ENCODE peak calls at places on chromosome 9, in seven cellular contexts. L is epithelial cell of esophagus, N is MCF 10A, X is PC-3, S is hepatocyte, T is pancreas, J is RWPE1. P is an unnamed sample.

GRCh38 chr9:84500218-84500617 is 159.7 kb upstream of the SLC28A3 start:
- DNase-seq in L (no peak), N (no peak), X (no peak), S (no peak), T (no peak), J (no peak), P (no peak)

GRCh38 chr9:5799314-5799713 is 33.6 kb downstream of the ERMP1 start:
- DNase-seq in L (peak; percentile 57), N (peak; percentile 55), X (peak; percentile 75), S (peak; percentile 67), T (peak; percentile 25), J (peak; percentile 7), P (peak; percentile 12)

GRCh38 chr9:105241356-105242043 is 3.0 kb upstream of the SLC44A1 start:
- DNase-seq in L (no peak), N (no peak), X (no peak), S (no peak), T (no peak), J (no peak), P (no peak)

GRCh38 chr9:124267271-124267807 is 9.6 kb downstream of the NEK6 start:
- DNase-seq in L (peak; percentile 87), N (peak; percentile 91), X (peak; percentile 88), S (no peak), T (no peak), J (peak; percentile 91), P (no peak)

GRCh38 chr9:131727795-131728545 is 11.9 kb downstream of the RAPGEF1 start:
- DNase-seq in L (peak; percentile 84), N (no peak), X (no peak), S (no peak), T (no peak), J (peak; percentile 54), P (no peak)

GRCh38 chr9:18129809-18130334 is 344.1 kb upstream of the ADAMTSL1 start:
- DNase-seq in L (no peak), N (no peak), X (no peak), S (no peak), T (no peak), J (no peak), P (no peak)

GRCh38 chr9:133974631-133975341 is 17.3 kb downstream of the VAV2 start:
- DNase-seq in L (no peak), N (no peak), X (no peak), S (no peak), T (peak; percentile 78), J (no peak), P (no peak)

GRCh38 chr9:124052401-124052800 is 40.8 kb downstream of the LHX2 start:
- DNase-seq in L (no peak), N (no peak), X (no peak), S (no peak), T (no peak), J (no peak), P (no peak)

GRCh38 chr9:124251605-124252366 is 6.0 kb upstream of the NEK6 start:
- DNase-seq in L (peak; percentile 72), N (peak; percentile 58), X (peak; percentile 68), S (no peak), T (no peak), J (peak; percentile 80), P (no peak)

GRCh38 chr9:129480227-129480626 is 140.7 kb downstream of the C9orf50 start:
- DNase-seq in L (no peak), N (no peak), X (no peak), S (no peak), T (no peak), J (no peak), P (no peak)
- TF ChIP-seq CTCF in L (no peak), N (no peak), X (no peak), S (peak; percentile 2), T (no peak), J (no peak), P (no peak)

DNA sequence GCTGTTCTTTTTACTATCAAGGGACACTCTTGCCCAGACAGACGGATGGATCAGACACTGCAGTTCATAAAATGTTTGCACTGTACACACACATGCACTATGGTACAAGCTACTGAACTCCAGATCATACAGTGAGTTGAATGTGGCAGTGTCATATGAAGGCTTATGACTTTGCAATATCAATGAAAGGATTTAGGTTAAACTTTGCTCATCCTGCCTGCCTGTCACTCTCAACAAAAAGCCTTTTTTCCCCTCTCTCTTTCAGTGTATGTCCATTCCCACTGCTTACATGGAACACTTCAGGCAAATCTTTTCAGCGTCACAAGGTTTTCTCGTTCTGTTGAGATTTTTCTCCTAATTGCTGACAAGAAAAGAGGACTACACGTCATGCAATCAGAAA is 97.4 kb downstream of the BNC2 start:
- DNase-seq in L (no peak), N (no peak), X (no peak), S (no peak), T (no peak), J (no peak), P (no peak)
- TF ChIP-seq CTCF in L (no peak), N (no peak), X (no peak), S (no peak), T (no peak), J (no peak), P (no peak)

GRCh38 chr9:82555408-82555807 is 507.5 kb downstream of the RASEF start:
- DNase-seq in L (no peak), N (no peak), X (no peak), S (no peak), T (no peak), J (no peak), P (no peak)
- TF ChIP-seq CTCF in L (no peak), N (no peak), X (no peak), S (no peak), T (no peak), J (no peak), P (no peak)

GRCh38 chr9:112887377-112887776 is 3.3 kb downstream of the SLC46A2 start:
- DNase-seq in L (no peak), N (peak; percentile 13), X (no peak), S (no peak), T (no peak), J (no peak), P (no peak)
- TF ChIP-seq CTCF in L (no peak), N (no peak), X (peak; percentile 47), S (no peak), T (no peak), J (no peak), P (peak; percentile 17)

DNA sequence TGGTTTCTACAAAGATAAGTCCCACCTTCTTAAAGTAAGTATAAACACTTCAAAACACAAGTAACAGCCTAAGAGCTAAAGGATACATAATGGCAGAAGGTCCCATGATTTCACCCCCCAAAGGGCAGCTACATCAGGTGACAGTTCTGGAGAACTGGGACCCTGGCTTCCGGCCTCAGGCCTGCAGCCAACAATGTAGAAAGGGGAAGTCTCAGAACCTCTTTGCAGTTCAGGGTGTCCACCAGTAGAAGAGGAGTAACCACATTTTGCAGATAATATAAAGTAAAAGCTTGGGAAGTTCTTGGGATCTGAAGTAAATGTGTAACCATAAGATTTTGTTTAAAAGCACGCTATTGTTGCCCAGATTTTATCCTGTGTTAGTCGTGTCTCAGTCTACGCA is 267.4 kb upstream of the VLDLR start:
- DNase-seq in L (no peak), N (no peak), X (no peak), S (no peak), T (no peak), J (no peak), P (no peak)
- TF ChIP-seq CTCF in L (no peak), N (no peak), X (no peak), S (no peak), T (no peak), J (no peak), P (no peak)

GRCh38 chr9:136949817-136950655 is 2.0 kb upstream of the LCN12 start:
- DNase-seq in L (peak; percentile 93), N (peak; percentile 92), X (peak; percentile 88), S (peak; percentile 96), T (peak; percentile 96), J (peak; percentile 100), P (peak; percentile 100)
- TF ChIP-seq CTCF in L (peak; percentile 9), N (no peak), X (no peak), S (no peak), T (no peak), J (no peak), P (no peak)

DNA sequence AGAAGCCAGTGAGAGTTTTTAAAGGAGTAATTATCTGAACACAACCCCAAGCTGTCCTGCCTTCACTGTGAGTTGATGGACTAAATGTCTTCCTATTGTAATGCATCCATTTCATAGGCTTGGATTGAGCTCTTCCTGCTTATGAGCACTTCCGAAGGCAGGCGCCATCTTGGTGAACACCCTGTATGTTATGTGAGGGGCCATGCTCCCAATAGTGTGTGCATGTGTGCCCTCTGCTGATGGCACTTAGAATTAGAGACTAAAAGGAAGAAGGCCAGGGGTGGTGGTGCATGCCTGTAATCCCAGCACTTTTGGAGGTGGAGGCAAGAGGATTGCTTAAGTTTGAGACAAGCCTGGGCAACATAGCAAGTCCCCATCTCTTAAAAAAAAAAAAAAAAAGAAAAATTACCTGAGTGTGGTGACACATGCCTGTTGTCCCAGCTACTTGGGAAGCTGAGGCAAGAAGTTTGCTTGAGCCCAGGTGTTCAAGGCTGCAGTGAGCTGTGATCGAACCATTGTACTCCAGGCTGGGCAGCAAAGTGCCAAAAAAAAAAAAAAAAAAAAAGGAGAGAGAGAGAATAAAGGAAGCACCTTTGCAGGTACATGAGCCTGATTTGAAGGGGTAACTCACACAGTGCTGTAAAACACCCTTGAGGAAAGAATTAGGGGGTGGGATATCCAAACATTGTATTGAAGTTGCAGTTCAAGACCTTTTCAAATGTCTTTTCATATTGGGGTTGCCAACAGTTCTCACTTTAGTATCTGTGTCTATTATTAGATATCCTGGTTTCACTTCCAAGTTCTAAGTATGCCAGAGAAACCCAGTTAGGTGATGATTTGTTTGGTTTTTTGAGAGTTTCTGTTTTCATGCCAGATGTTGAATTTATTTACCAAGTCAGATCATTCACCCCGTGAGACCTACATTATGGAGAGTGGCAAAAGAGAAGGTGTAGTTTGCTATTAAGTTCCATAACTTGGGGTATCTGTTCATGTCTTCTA is 64.8 kb downstream of the C9orf152 start:
- DNase-seq in L (no peak), N (peak; percentile 58), X (peak; percentile 6), S (no peak), T (no peak), J (no peak), P (no peak)
- TF ChIP-seq CTCF in L (peak; percentile 11), N (no peak), X (peak; percentile 34), S (peak; percentile 10), T (no peak), J (no peak), P (peak; percentile 25)

DNA sequence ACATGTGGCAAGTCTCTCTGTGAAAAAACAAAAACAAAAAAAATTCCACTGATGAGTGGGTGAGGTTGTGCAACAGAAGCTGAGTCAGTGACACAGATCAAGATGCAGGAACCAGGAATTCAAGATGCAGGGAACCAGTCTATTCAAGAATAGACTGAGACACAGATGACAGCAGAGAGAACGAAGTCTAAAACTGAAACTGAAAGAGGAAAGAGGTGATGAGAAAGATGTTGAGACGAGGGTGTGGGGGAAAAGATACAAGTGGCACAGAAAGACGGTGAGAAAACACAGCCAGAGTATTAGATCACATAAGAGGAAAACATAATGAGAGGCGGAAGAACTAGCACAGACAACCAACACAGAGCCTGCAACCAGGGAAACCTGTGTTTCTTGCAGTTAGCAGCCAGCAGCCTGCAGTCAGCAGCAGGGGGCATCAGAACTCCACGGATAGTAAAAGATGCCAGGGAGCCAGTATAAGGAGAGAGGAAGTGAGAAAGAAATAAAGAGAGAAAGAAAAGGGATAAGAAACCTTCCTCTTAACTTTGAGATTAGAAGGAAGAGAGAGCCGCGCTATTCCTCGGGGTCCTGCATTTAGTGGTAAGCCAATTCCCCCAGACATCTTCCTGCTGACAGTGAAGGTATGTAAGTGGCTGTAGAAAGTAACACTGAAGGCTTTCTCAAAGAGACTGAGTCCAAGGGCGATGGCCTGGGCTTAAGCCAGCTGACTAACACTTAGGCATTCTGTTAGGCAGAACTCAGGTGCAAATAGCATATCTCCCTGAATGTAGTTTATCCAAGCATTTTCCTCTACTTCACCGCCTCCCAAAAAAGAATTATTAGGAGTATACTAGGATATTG is 79.0 kb downstream of the TLR4 start:
- DNase-seq in L (peak; percentile 59), N (peak; percentile 82), X (peak; percentile 17), S (peak; percentile 79), T (peak; percentile 56), J (peak; percentile 66), P (peak; percentile 7)
- TF ChIP-seq CTCF in L (peak; percentile 72), N (peak; percentile 36), X (peak; percentile 48), S (peak; percentile 99), T (no peak), J (peak; percentile 96), P (peak; percentile 58)

P was measured in GM13976.